ENCODE peak calls at places on chromosome 1, in four cellular contexts. I, S, Y and A are unnamed samples.

GRCh38 chr1:223856386-223856785 is 10.6 kb upstream of the TP53BP2 start:
- DNase-seq in S (no peak), I (no peak), Y (no peak), A (no peak)

GRCh38 chr1:182761396-182762395 is 27.9 kb upstream of the NPL start:
- DNase-seq in S (no peak), Y (no peak), I (no peak), A (no peak)

GRCh38 chr1:157955269-157955668 is 38.2 kb upstream of the KIRREL1 start:
- DNase-seq in S (no peak), I (no peak), Y (no peak), A (no peak)

GRCh38 chr1:2974701-2975301 is 46.5 kb upstream of the ACTRT2 start:
- DNase-seq in S (no peak), Y (peak), I (no peak), A (no peak)

GRCh38 chr1:220818421-220819173 is 31.9 kb downstream of the MTARC1 start:
- DNase-seq in Y (no peak), I (peak), S (no peak), A (no peak)

GRCh38 chr1:199404191-199404590 is 623.3 kb upstream of the NR5A2 start:
- DNase-seq in Y (no peak), S (no peak), I (peak), A (no peak)

GRCh38 chr1:214920337-214920736 is 162.2 kb upstream of the KCNK2 start:
- DNase-seq in S (no peak), I (no peak), Y (no peak), A (no peak)

GRCh38 chr1:91736999-91737615 is 148.8 kb downstream of the TGFBR3 start:
- DNase-seq in I (peak), S (no peak), Y (no peak), A (no peak)

GRCh38 chr1:224182057-224182865 is 779 bp upstream of the DEGS1 start:
- DNase-seq in Y (no peak), I (no peak), S (peak), A (peak)

GRCh38 chr1:162088281-162088969 is 18.9 kb downstream of the NOS1AP start:
- DNase-seq in I (no peak), S (no peak), Y (no peak), A (no peak)

GRCh38 chr1:37484325-37485051 is 10.1 kb downstream of the ZC3H12A start:
- DNase-seq in I (no peak), S (no peak), Y (peak), A (no peak)

GRCh38 chr1:225923381-225923691 is 714 bp downstream of the PYCR2 start:
- DNase-seq in I (no peak), S (no peak), Y (no peak), A (no peak)

GRCh38 chr1:45979778-45980176 is 152.7 kb downstream of the PIK3R3 start:
- DNase-seq in Y (no peak), S (no peak), I (no peak), A (peak)

GRCh38 chr1:5960336-5960735 is 31.9 kb downstream of the NPHP4 start:
- DNase-seq in I (no peak), Y (no peak), S (no peak), A (no peak)

GRCh38 chr1:101357444-101357986 is 120.7 kb downstream of the S1PR1 start:
- DNase-seq in S (peak), Y (no peak), I (peak), A (no peak)

GRCh38 chr1:15371610-15372539 is 37.8 kb upstream of the EFHD2 start:
- DNase-seq in I (peak), S (no peak), Y (no peak), A (no peak)

GRCh38 chr1:9848022-9848421 is 24.3 kb upstream of the CLSTN1 start:
- DNase-seq in Y (peak), I (peak), S (no peak), A (no peak)